ENCODE peak calls at places on chromosomes 13 and 19, in seven cellular contexts. One of them, this sample, is unnamed.

GRCh38 chr19:4052114-4052992 is 14.3 kb downstream of the ZBTB7A start:
- DNase-seq in NCI-H2029: no peak
- DNase-seq in NCI-H774: no peak
- DNase-seq in amygdala: no peak
- DNase-seq in activated CD4-positive, CD25-positive, alpha-beta regulatory T cell treated with anti-CD3 and anti-CD28 coated beads, Interleukin-2, amount 50 U/mL, for 16 hours: no peak
- DNase-seq in smooth muscle cell of the brain vasculature: no peak
- DNase-seq in MCF 10A: peak; percentile 85
- DNase-seq in this sample: peak; percentile 80

GRCh38 chr19:51318687-51319675 is 7.5 kb downstream of the IGLON5 start:
- DNase-seq in NCI-H2029: no peak
- DNase-seq in NCI-H774: no peak
- DNase-seq in amygdala: no peak
- DNase-seq in activated CD4-positive, CD25-positive, alpha-beta regulatory T cell treated with anti-CD3 and anti-CD28 coated beads, Interleukin-2, amount 50 U/mL, for 16 hours: no peak
- DNase-seq in smooth muscle cell of the brain vasculature: no peak
- DNase-seq in MCF 10A: no peak
- DNase-seq in this sample: no peak

GRCh38 chr13:99007414-99007986 is 29.6 kb upstream of the DOCK9 start:
- DNase-seq in MCF 10A: no peak
- DNase-seq in activated CD4-positive, CD25-positive, alpha-beta regulatory T cell treated with anti-CD3 and anti-CD28 coated beads, Interleukin-2, amount 50 U/mL, for 16 hours: no peak
- DNase-seq in NCI-H2029: no peak
- DNase-seq in smooth muscle cell of the brain vasculature: no peak
- DNase-seq in NCI-H774: no peak
- DNase-seq in amygdala: no peak
- DNase-seq in this sample: no peak

GRCh38 chr19:40512473-40513344 is 45.9 kb downstream of the SPTBN4 start:
- DNase-seq in smooth muscle cell of the brain vasculature: no peak
- DNase-seq in MCF 10A: no peak
- DNase-seq in NCI-H774: no peak
- DNase-seq in activated CD4-positive, CD25-positive, alpha-beta regulatory T cell treated with anti-CD3 and anti-CD28 coated beads, Interleukin-2, amount 50 U/mL, for 16 hours: no peak
- DNase-seq in NCI-H2029: no peak
- DNase-seq in amygdala: no peak
- DNase-seq in this sample: peak; percentile 27

GRCh38 chr13:54980651-54981050 is 1952.0 kb downstream of the OLFM4 start:
- DNase-seq in amygdala: no peak
- DNase-seq in NCI-H2029: no peak
- DNase-seq in activated CD4-positive, CD25-positive, alpha-beta regulatory T cell treated with anti-CD3 and anti-CD28 coated beads, Interleukin-2, amount 50 U/mL, for 16 hours: no peak
- DNase-seq in MCF 10A: peak; percentile 1
- DNase-seq in smooth muscle cell of the brain vasculature: no peak
- DNase-seq in NCI-H774: no peak
- DNase-seq in this sample: no peak

GRCh38 chr13:110697842-110698241 is 8.1 kb downstream of the CARS2 start:
- DNase-seq in amygdala: no peak
- DNase-seq in NCI-H2029: no peak
- DNase-seq in activated CD4-positive, CD25-positive, alpha-beta regulatory T cell treated with anti-CD3 and anti-CD28 coated beads, Interleukin-2, amount 50 U/mL, for 16 hours: no peak
- DNase-seq in NCI-H774: no peak
- DNase-seq in smooth muscle cell of the brain vasculature: no peak
- DNase-seq in MCF 10A: no peak
- DNase-seq in this sample: no peak

GRCh38 chr19:35553385-35554000 is 8.1 kb downstream of the TMEM147 start:
- DNase-seq in smooth muscle cell of the brain vasculature: no peak
- DNase-seq in NCI-H2029: no peak
- DNase-seq in activated CD4-positive, CD25-positive, alpha-beta regulatory T cell treated with anti-CD3 and anti-CD28 coated beads, Interleukin-2, amount 50 U/mL, for 16 hours: no peak
- DNase-seq in NCI-H774: no peak
- DNase-seq in MCF 10A: no peak
- DNase-seq in amygdala: no peak
- DNase-seq in this sample: no peak

GRCh38 chr19:11377756-11378155 is 3.3 kb downstream of the SWSAP1 start:
- DNase-seq in MCF 10A: peak; percentile 44
- DNase-seq in NCI-H2029: no peak
- DNase-seq in amygdala: no peak
- DNase-seq in NCI-H774: no peak
- DNase-seq in activated CD4-positive, CD25-positive, alpha-beta regulatory T cell treated with anti-CD3 and anti-CD28 coated beads, Interleukin-2, amount 50 U/mL, for 16 hours: no peak
- DNase-seq in smooth muscle cell of the brain vasculature: no peak
- DNase-seq in this sample: peak; percentile 36

GRCh38 chr19:16873603-16874002 is 15.2 kb upstream of the F2RL3 start:
- DNase-seq in smooth muscle cell of the brain vasculature: no peak
- DNase-seq in NCI-H2029: no peak
- DNase-seq in NCI-H774: no peak
- DNase-seq in MCF 10A: no peak
- DNase-seq in amygdala: no peak
- DNase-seq in activated CD4-positive, CD25-positive, alpha-beta regulatory T cell treated with anti-CD3 and anti-CD28 coated beads, Interleukin-2, amount 50 U/mL, for 16 hours: no peak
- DNase-seq in this sample: no peak

GRCh38 chr19:1616875-1617274 is 11.6 kb upstream of the UQCR11 start:
- DNase-seq in MCF 10A: no peak
- DNase-seq in amygdala: no peak
- DNase-seq in NCI-H2029: no peak
- DNase-seq in smooth muscle cell of the brain vasculature: no peak
- DNase-seq in NCI-H774: no peak
- DNase-seq in activated CD4-positive, CD25-positive, alpha-beta regulatory T cell treated with anti-CD3 and anti-CD28 coated beads, Interleukin-2, amount 50 U/mL, for 16 hours: no peak
- DNase-seq in this sample: no peak

GRCh38 chr13:51364404-51365008 is 25.0 kb downstream of the SERPINE3 start:
- DNase-seq in activated CD4-positive, CD25-positive, alpha-beta regulatory T cell treated with anti-CD3 and anti-CD28 coated beads, Interleukin-2, amount 50 U/mL, for 16 hours: no peak
- DNase-seq in NCI-H2029: no peak
- DNase-seq in NCI-H774: no peak
- DNase-seq in smooth muscle cell of the brain vasculature: no peak
- DNase-seq in MCF 10A: no peak
- DNase-seq in amygdala: no peak
- DNase-seq in this sample: no peak

GRCh38 chr13:98284677-98285076 is 107.6 kb upstream of the RNF113B start:
- DNase-seq in NCI-H774: peak; percentile 41
- DNase-seq in smooth muscle cell of the brain vasculature: no peak
- DNase-seq in activated CD4-positive, CD25-positive, alpha-beta regulatory T cell treated with anti-CD3 and anti-CD28 coated beads, Interleukin-2, amount 50 U/mL, for 16 hours: no peak
- DNase-seq in MCF 10A: no peak
- DNase-seq in amygdala: no peak
- DNase-seq in NCI-H2029: no peak
- DNase-seq in this sample: no peak

GRCh38 chr19:31145021-31145420 is 204.2 kb downstream of the TSHZ3 start:
- DNase-seq in NCI-H2029: no peak
- DNase-seq in activated CD4-positive, CD25-positive, alpha-beta regulatory T cell treated with anti-CD3 and anti-CD28 coated beads, Interleukin-2, amount 50 U/mL, for 16 hours: no peak
- DNase-seq in amygdala: no peak
- DNase-seq in MCF 10A: no peak
- DNase-seq in smooth muscle cell of the brain vasculature: no peak
- DNase-seq in NCI-H774: no peak
- DNase-seq in this sample: peak; percentile 70

This sample was measured in epithelial cell of esophagus.